ENCODE peak calls at places on chromosomes 1 and 21, in five cellular contexts. W is cardiac fibroblast, X is pancreas, E is fibroblast of lung, B is upper lobe of left lung. M is an unnamed sample.

GRCh38 chr21:43370091-43370658 is 56.8 kb downstream of the SIK1 start:
- DNase-seq in W (peak; percentile 16), X (peak; percentile 45), E (peak; percentile 9), B (no peak), M (peak; percentile 61)

GRCh38 chr1:12552951-12553921 is 64.8 kb downstream of the DHRS3 start:
- DNase-seq in W (no peak), X (peak; percentile 46), E (no peak), B (no peak), M (no peak)

GRCh38 chr1:55712148-55712547 is 497.0 kb upstream of the USP24 start:
- DNase-seq in W (no peak), X (no peak), E (peak; percentile 91), B (no peak), M (no peak)

GRCh38 chr1:32920833-32921232 is 19.6 kb upstream of the TMEM54 start:
- DNase-seq in W (peak; percentile 38), X (no peak), E (no peak), B (no peak), M (no peak)

GRCh38 chr1:200857804-200858203 is 15.0 kb upstream of the GPR25 start:
- DNase-seq in W (peak; percentile 22), X (no peak), E (peak; percentile 54), B (no peak), M (no peak)

GRCh38 chr1:83508485-83509151 is 490.3 kb downstream of the TTLL7 start:
- DNase-seq in W (peak; percentile 86), X (no peak), E (peak; percentile 91), B (no peak), M (no peak)

GRCh38 chr1:196535727-196536126 is 72.5 kb downstream of the KCNT2 start:
- DNase-seq in W (peak; percentile 16), X (no peak), E (peak; percentile 44), B (no peak), M (peak; percentile 77)

GRCh38 chr1:148263906-148264255 is 111.8 kb upstream of the NBPF11 start:
- DNase-seq in W (no peak), X (peak; percentile 54), E (no peak), B (no peak), M (no peak)

GRCh38 chr1:51499694-51500093 is 19.4 kb downstream of the EPS15 start:
- DNase-seq in W (no peak), X (no peak), E (no peak), B (no peak), M (no peak)

GRCh38 chr1:7223334-7224080 is 438.3 kb downstream of the CAMTA1 start:
- DNase-seq in W (peak; percentile 14), X (no peak), E (peak; percentile 90), B (no peak), M (peak; percentile 88)

GRCh38 chr1:163174524-163175437 is 27.9 kb downstream of the RGS5 start:
- DNase-seq in W (peak; percentile 86), X (peak; percentile 78), E (peak; percentile 79), B (no peak), M (peak; percentile 61)

GRCh38 chr1:53190210-53190611 is 6.4 kb upstream of the CPT2 start:
- DNase-seq in W (no peak), X (no peak), E (no peak), B (no peak), M (no peak)

GRCh38 chr1:94981574-94981973 is 54.7 kb upstream of the CNN3 start:
- DNase-seq in W (no peak), X (no peak), E (no peak), B (no peak), M (no peak)

GRCh38 chr1:93446837-93447451 is 974 bp upstream of the FNBP1L start:
- DNase-seq in W (peak; percentile 21), X (peak; percentile 65), E (no peak), B (peak; percentile 70), M (peak; percentile 93)

GRCh38 chr21:35529141-35529863 is 480.2 kb upstream of the RUNX1 start:
- DNase-seq in W (peak; percentile 54), X (no peak), E (peak; percentile 58), B (no peak), M (no peak)
- H3K4me3 ChIP-seq in W (peak overlapping the region; percentile 39), X (peak overlapping the region; percentile 23), E (peak overlapping the region; percentile 34), B (no peak overlapping the region), M (no peak overlapping the region)

DNA sequence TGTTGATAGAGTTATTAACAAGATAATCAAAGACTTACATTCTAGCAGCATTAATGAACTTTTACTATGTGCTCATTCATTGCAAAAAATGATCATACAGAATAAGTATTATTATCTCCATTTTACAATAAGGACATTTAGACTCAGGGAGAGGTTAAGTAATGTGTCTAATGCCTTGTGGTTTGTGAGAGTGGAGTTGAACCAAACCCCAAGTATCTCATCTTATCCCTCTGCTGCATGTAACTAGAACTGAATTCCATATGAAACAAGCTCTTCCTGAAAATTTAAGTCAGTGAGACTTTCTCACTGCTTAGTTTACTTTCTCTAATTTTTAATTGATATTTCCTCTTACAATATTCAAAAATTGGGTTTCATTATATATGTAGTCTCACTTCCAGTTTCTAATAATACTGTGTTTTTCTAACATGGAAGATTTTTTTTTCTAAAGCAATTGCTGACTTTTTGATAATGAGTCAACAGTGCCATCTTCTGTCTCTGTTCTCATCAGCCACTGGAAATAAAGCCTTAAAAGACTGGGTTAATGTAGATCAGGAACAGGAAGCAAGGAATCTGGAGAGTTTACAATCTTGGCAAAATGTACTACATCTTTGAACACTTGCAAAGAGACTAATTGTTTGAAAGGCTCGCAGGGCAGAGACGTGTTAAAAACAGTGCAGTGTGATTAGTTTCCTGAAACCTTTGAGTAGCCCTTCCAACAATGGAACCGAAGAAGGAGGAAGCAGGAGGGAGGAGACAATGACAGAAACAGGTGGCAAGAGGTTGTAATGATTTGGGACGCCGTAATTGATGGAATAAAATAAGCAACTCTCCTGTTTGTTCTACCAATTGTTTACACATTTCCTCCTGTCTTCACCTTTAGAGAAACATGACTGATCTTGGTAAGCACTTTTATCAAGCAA is 567.6 kb downstream of the MRPL39 start:
- DNase-seq in W (no peak), X (no peak), E (peak; percentile 53), B (no peak), M (no peak)
- TF ChIP-seq CTCF in W (no peak), X (no peak), E (peak; percentile 41), B (no peak), M (no peak)

GRCh38 chr1:92075311-92075710 is at the start of gene SETSIP:
- DNase-seq in W (no peak), X (no peak), E (no peak), B (no peak), M (no peak)

GRCh38 chr1:92076363-92076762 is 1.2 kb upstream of the SETSIP start:
- DNase-seq in W (no peak), X (no peak), E (no peak), B (no peak), M (no peak)

GRCh38 chr1:92080128-92080985 is at the start of gene BTBD8:
- DNase-seq in W (peak; percentile 90), X (peak; percentile 83), E (peak; percentile 78), B (peak; percentile 85), M (peak; percentile 69)

GRCh38 chr1:92081031-92081430 is 886 bp downstream of the BTBD8 start:
- DNase-seq in W (no peak), X (no peak), E (no peak), B (no peak), M (no peak)

GRCh38 chr1:92079441-92079840 is 704 bp upstream of the BTBD8 start:
- DNase-seq in W (no peak), X (no peak), E (no peak), B (no peak), M (no peak)
- H3K4me3 ChIP-seq in W (no peak overlapping the region), X (peak overlapping the region; percentile 67), E (peak overlapping the region; percentile 67), B (no peak overlapping the region), M (no peak overlapping the region)

GRCh38 chr1:117757668-117758067 is 151.8 kb downstream of the TENT5C start:
- DNase-seq in W (no peak), X (no peak), E (peak; percentile 33), B (no peak), M (no peak)

GRCh38 chr1:117753232-117753631 is 147.4 kb downstream of the TENT5C start:
- DNase-seq in W (no peak), X (no peak), E (no peak), B (no peak), M (no peak)

GRCh38 chr1:117753652-117754051 is 147.8 kb downstream of the TENT5C start:
- DNase-seq in W (peak; percentile 75), X (no peak), E (peak; percentile 73), B (no peak), M (peak; percentile 50)

GRCh38 chr1:117758444-117759316 is 152.8 kb downstream of the TENT5C start:
- DNase-seq in W (peak; percentile 89), X (peak; percentile 77), E (peak; percentile 84), B (peak; percentile 76), M (peak; percentile 78)

GRCh38 chr1:117754061-117754969 is 148.5 kb downstream of the TENT5C start:
- DNase-seq in W (peak; percentile 76), X (no peak), E (peak; percentile 66), B (peak; percentile 57), M (peak; percentile 67)
- TF ChIP-seq CTCF in W (peak; percentile 70), X (peak; percentile 38), E (peak; percentile 72), B (peak; percentile 70), M (peak; percentile 81)

GRCh38 chr1:204885790-204886189 is 15.1 kb downstream of the NFASC start:
- DNase-seq in W (peak; percentile 62), X (no peak), E (no peak), B (no peak), M (peak; percentile 20)
- H3K4me3 ChIP-seq in W (peak overlapping the region; percentile 0), X (no peak overlapping the region), E (no peak overlapping the region), B (no peak overlapping the region), M (no peak overlapping the region)

GRCh38 chr1:214933375-214933774 is 149.2 kb upstream of the KCNK2 start:
- DNase-seq in W (no peak), X (no peak), E (no peak), B (no peak), M (peak; percentile 33)
- TF ChIP-seq CTCF in W (no peak), X (no peak), E (no peak), B (no peak), M (no peak)

GRCh38 chr1:100414693-100415092 is 62.4 kb downstream of the CDC14A start:
- DNase-seq in W (no peak), X (no peak), E (no peak), B (no peak), M (peak; percentile 59)

GRCh38 chr1:100411574-100411973 is 59.3 kb downstream of the CDC14A start:
- DNase-seq in W (no peak), X (no peak), E (no peak), B (no peak), M (no peak)

GRCh38 chr1:100412980-100413379 is 60.7 kb downstream of the CDC14A start:
- DNase-seq in W (no peak), X (no peak), E (no peak), B (no peak), M (no peak)

GRCh38 chr1:100415217-100415778 is 63.0 kb downstream of the CDC14A start:
- DNase-seq in W (no peak), X (no peak), E (no peak), B (no peak), M (peak; percentile 68)

DNA sequence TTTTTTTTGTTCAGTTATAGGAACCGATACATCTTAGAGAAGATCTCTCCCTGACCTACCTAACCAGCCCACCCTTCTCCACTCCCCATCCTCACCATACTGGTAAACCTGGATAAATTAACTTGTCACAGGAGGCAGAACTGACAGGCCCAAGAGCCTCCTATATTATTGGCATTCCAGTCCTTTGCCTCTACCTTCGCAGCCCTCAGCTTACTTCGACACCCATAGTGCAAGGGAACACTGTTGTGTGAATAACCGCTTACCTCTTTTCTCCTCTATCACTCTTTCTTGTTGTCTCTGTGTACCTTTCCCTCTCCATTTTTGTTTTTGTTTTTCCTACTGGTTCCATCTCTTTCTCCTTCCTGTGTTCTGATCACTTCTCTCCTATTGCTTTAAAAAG is 58.7 kb downstream of the CDC14A start:
- DNase-seq in W (no peak), X (no peak), E (no peak), B (no peak), M (no peak)
- H3K4me3 ChIP-seq in W (no peak overlapping the region), X (no peak overlapping the region), E (no peak overlapping the region), B (no peak overlapping the region), M (no peak overlapping the region)